ENCODE peak calls at places on chromosomes 6 and 20, in ten cellular contexts. I is RKO; V is anterior cingulate cortex; L is OCI-LY7; C is bronchial epithelial cell; Z is brain microvascular endothelial cell; O is cerebellar cortex; U is activated naive CD4-positive, alpha-beta T cell treated with anti-CD3 and anti-CD28 coated beads for 36 hours; W is activated CD4-positive, CD25-positive, alpha-beta regulatory T cell; J is GM20000. R is an unnamed sample.

GRCh38 chr6:165962361-165962760 is 205.3 kb downstream of the TBXT start:
- DNase-seq in L (no peak), I (no peak), O (no peak), C (no peak), W (no peak), V (no peak), Z (no peak), J (no peak), U (no peak), R (no peak)

GRCh38 chr20:24610341-24611115 is 141.1 kb downstream of the SYNDIG1 start:
- DNase-seq in Z (no peak), L (no peak), I (no peak), O (no peak), U (no peak), V (no peak), C (peak), W (no peak), J (no peak), R (no peak)

GRCh38 chr6:39530201-39530759 is 194.9 kb downstream of the KIF6 start:
- DNase-seq in V (no peak), U (no peak), L (no peak), O (no peak), W (no peak), Z (no peak), I (no peak), C (peak), J (peak), R (no peak)

GRCh38 chr20:63697357-63697867 is 960 bp downstream of the TNFRSF6B start:
- DNase-seq in O (no peak), I (no peak), Z (no peak), V (no peak), L (no peak), J (no peak), U (no peak), C (no peak), W (no peak), R (no peak)

GRCh38 chr6:40440083-40440482 is 147.1 kb downstream of the LRFN2 start:
- DNase-seq in L (no peak), O (no peak), V (no peak), I (no peak), U (no peak), C (peak), W (no peak), Z (no peak), J (no peak), R (no peak)

GRCh38 chr6:143804835-143805239 is 38.3 kb upstream of the LTV1 start:
- DNase-seq in V (no peak), Z (peak), J (no peak), U (no peak), I (no peak), C (no peak), L (no peak), O (no peak), W (no peak), R (no peak)

GRCh38 chr20:57388953-57389694 is 2.1 kb upstream of the RBM38 start:
- DNase-seq in I (no peak), O (no peak), U (peak), Z (no peak), L (peak), C (peak), J (peak), V (no peak), W (peak), R (no peak)

GRCh38 chr6:35710241-35710847 is 21.6 kb upstream of the FKBP5 start:
- DNase-seq in V (no peak), U (peak), I (no peak), J (no peak), W (no peak), Z (no peak), L (no peak), O (no peak), C (peak), R (no peak)

GRCh38 chr20:953742-954141 is 37.6 kb upstream of the ANGPT4 start:
- DNase-seq in W (no peak), C (peak), I (no peak), U (peak), Z (no peak), J (no peak), V (no peak), L (no peak), O (no peak), R (no peak)

GRCh38 chr6:39803872-39804271 is 11.7 kb downstream of the DAAM2 start:
- DNase-seq in J (no peak), O (no peak), W (no peak), L (no peak), V (no peak), U (no peak), C (no peak), I (no peak), Z (no peak), R (no peak)

GRCh38 chr6:38853236-38853635 is 138.1 kb downstream of the DNAH8 start:
- DNase-seq in V (no peak), O (no peak), U (no peak), L (no peak), J (no peak), C (no peak), W (no peak), Z (no peak), I (no peak), R (no peak)

GRCh38 chr6:166490671-166491500 is 95.6 kb downstream of the RAMACL start:
- DNase-seq in U (no peak), C (peak), J (no peak), O (no peak), L (no peak), W (no peak), I (no peak), Z (peak), V (no peak), R (no peak)

GRCh38 chr6:112636650-112637260 is 289.6 kb downstream of the RFPL4B start:
- DNase-seq in I (no peak), U (no peak), V (no peak), W (no peak), L (no peak), C (peak), J (no peak), O (no peak), Z (peak), R (no peak)

R was measured in T follicular helper cell.